ENCODE peak calls at places on chromosomes 4 and X, in six cellular contexts. R, A, I, X, B and K are unnamed samples.

GRCh38 chr4:85862896-85863295 is 387.9 kb downstream of the ARHGAP24 start:
- DNase-seq in R (no peak), A (no peak), I (no peak), X (no peak), B (no peak), K (no peak)

GRCh38 chrX:136694491-136695087 is 46.6 kb downstream of the CD40LG start:
- DNase-seq in R (no peak), A (no peak), I (no peak), X (no peak), B (no peak), K (no peak)

GRCh38 chr4:3243066-3243775 is 5.7 kb upstream of the MSANTD1 start:
- DNase-seq in R (no peak), A (no peak), I (no peak), X (no peak), B (no peak), K (no peak)

GRCh38 chr4:142040043-142040442 is 403.7 kb downstream of the IL15 start:
- DNase-seq in R (no peak), A (peak; percentile 16), I (no peak), X (no peak), B (no peak), K (no peak)

GRCh38 chrX:103248553-103248952 is 6.4 kb downstream of the TCEAL8 start:
- DNase-seq in R (no peak), A (no peak), I (no peak), X (no peak), B (no peak), K (no peak)

GRCh38 chrX:138847930-138848329 is 136.4 kb upstream of the FGF13 start:
- DNase-seq in R (no peak), A (no peak), I (no peak), X (no peak), B (no peak), K (no peak)

GRCh38 chr4:68011684-68012083 is 48.4 kb upstream of the TMPRSS11A start:
- DNase-seq in R (no peak), A (no peak), I (no peak), X (no peak), B (no peak), K (no peak)

GRCh38 chr4:3851211-3851610 is 85.0 kb downstream of the ADRA2C start:
- DNase-seq in R (no peak), A (no peak), I (no peak), X (no peak), B (no peak), K (no peak)

GRCh38 chr4:174217273-174218126 is 66.0 kb downstream of the FBXO8 start:
- DNase-seq in R (no peak), A (no peak), I (peak; percentile 38), X (no peak), B (no peak), K (no peak)

GRCh38 chr4:75672461-75673026 is 667 bp downstream of the G3BP2 start:
- DNase-seq in R (peak; percentile 81), A (peak; percentile 61), I (peak; percentile 77), X (peak; percentile 82), B (peak; percentile 83), K (peak; percentile 63)

GRCh38 chr4:95545526-95545925 is 3.2 kb downstream of the UNC5C start:
- DNase-seq in R (no peak), A (no peak), I (no peak), X (no peak), B (no peak), K (no peak)

GRCh38 chrX:47645530-47645929 is 4.8 kb downstream of the ELK1 start:
- DNase-seq in R (no peak), A (no peak), I (no peak), X (no peak), B (no peak), K (no peak)

GRCh38 chrX:155070975-155071693 is at the start of the genes BRCC3, CMC4 and MTCP1:
- DNase-seq in R (peak; percentile 76), A (peak; percentile 91), I (peak; percentile 82), X (peak; percentile 89), B (peak; percentile 78), K (peak; percentile 50)

GRCh38 chr4:142396279-142396678 is 449.8 kb downstream of the INPP4B start:
- DNase-seq in R (no peak), A (no peak), I (no peak), X (no peak), B (no peak), K (no peak)

DNA sequence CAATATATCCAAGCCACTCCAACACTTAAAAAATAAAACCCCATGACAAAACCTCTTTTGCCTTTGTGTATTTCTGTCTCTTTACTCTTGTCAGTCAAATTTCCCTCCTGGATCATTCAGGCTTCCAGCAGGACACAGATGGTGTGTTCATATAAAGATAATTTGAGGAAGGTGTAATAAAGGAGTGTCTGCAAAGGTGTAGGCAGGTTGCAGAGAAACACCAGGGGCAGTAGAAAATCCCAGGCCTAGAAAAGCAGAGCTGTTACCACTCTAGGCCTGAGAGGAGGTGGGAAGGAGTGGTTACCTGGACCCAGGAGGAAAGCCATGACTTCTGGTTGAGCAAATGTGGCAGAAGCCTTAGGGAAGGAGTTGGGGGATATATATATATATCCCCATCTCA is 28.8 kb downstream of the CHRNA9 start:
- DNase-seq in R (no peak), A (no peak), I (no peak), X (no peak), B (no peak), K (no peak)
- H3K27ac ChIP-seq in R (no peak overlapping the region), A (no peak overlapping the region), I (no peak overlapping the region), X (no peak overlapping the region), B (peak overlapping the region; percentile 62), K (no peak overlapping the region)

GRCh38 chrX:85112270-85112669 is 108.6 kb downstream of the APOOL start:
- DNase-seq in R (no peak), A (no peak), I (no peak), X (no peak), B (no peak), K (no peak)
- H3K27ac ChIP-seq in R (no peak overlapping the region), A (no peak overlapping the region), I (no peak overlapping the region), X (no peak overlapping the region), B (no peak overlapping the region), K (no peak overlapping the region)

GRCh38 chrX:45261005-45261404 is 60.3 kb upstream of the DIPK2B start:
- DNase-seq in R (no peak), A (no peak), I (no peak), X (no peak), B (no peak), K (no peak)

GRCh38 chrX:45264865-45265264 is 64.2 kb upstream of the DIPK2B start:
- DNase-seq in R (no peak), A (no peak), I (no peak), X (no peak), B (no peak), K (no peak)

DNA sequence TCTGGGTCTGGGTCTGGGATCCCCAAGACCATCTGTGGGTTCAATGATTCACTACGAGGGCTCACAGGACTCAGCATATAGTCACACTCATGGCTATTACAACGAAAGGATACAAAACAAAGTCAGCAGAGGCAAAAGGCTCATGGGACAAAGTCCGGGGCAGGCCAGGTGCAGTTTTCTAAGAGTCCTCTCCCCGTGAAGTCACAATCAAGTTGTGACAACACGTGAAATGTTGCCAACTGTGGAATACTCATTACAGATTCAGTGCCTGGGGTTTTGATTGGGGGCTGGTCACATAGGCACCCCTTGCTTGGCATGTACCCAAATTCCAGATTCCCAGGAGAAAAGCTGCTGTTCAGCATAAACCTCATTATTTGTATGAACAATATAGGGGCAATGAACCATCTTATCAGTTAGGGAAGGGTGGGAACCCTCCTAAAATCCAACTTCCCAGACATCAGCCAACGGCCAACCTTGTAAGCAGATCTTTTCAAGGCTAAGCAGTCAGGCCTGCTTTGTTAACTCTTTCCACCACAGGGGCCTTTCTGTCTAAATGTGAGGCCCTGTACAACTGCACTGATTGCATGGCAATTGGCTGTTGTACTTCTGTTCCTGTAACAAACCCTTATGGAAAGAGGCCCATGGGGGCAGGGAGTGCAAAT is 58.2 kb upstream of the DIPK2B start:
- DNase-seq in R (no peak), A (no peak), I (no peak), X (no peak), B (no peak), K (no peak)
- H3K27ac ChIP-seq in R (no peak overlapping the region), A (no peak overlapping the region), I (no peak overlapping the region), X (no peak overlapping the region), B (no peak overlapping the region), K (no peak overlapping the region)

DNA sequence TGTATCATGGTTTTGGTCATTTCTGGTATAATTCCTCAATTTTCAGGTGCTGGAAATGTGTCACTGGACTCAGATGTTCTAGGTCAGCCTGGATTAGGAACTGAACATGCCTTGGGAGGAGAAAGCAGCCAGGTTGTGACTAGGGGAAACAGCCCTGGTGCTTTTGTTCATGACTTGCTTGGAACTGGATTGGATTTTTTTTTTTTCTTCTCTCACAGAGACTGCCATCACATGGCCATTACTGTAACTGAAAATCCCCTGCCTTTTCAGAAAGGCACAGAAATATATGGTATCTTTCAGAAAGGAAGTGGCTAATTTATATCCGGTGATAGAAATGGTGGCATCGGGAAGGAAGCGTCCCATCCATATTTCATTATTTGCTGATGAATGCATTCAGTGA is 34.6 kb downstream of the SEPTIN11 start:
- DNase-seq in R (no peak), A (no peak), I (no peak), X (no peak), B (no peak), K (no peak)
- H3K27ac ChIP-seq in R (no peak overlapping the region), A (no peak overlapping the region), I (peak overlapping the region; percentile 69), X (peak overlapping the region; percentile 43), B (peak overlapping the region; percentile 79), K (no peak overlapping the region)